ENCODE peak calls at places on chromosomes 11 and 22, in five cellular contexts. Y is pancreas; C is tibial nerve; A is CD4-positive, alpha-beta memory T cell; L is thoracic aorta. O is an unnamed sample. For H3K27me3, the result is how much of the 10 kb centered on the place peaks cover.

GRCh38 chr11:96279421-96280290 is 63.3 kb downstream of the MAML2 start:
- DNase-seq in Y (no peak), C (no peak), A (no peak), L (no peak), O (no peak)

GRCh38 chr11:63986932-63987513 is 785 bp downstream of the OTUB1 start:
- DNase-seq in Y (no peak), C (no peak), A (no peak), L (no peak), O (no peak)

GRCh38 chr11:75558939-75559843 is 2.9 kb upstream of the SERPINH1 start:
- DNase-seq in L (no peak), Y (no peak), C (no peak), A (no peak), O (no peak)

GRCh38 chr11:69854719-69855118 is 35.5 kb upstream of the FGF3 start:
- DNase-seq in C (no peak), L (no peak), A (no peak), Y (no peak), O (no peak)

GRCh38 chr11:72576661-72577060 is 97.6 kb downstream of the PDE2A start:
- DNase-seq in L (no peak), C (no peak), A (no peak), Y (no peak), O (no peak)

GRCh38 chr22:21055880-21056319 is 10.2 kb downstream of the LRRC74B start:
- DNase-seq in C (no peak), L (no peak), A (no peak), Y (no peak), O (no peak)

GRCh38 chr11:109486129-109486528 is 64.1 kb downstream of the C11orf87 start:
- DNase-seq in C (no peak), Y (no peak), L (no peak), A (no peak), O (no peak)

GRCh38 chr11:111980062-111980461 is 42.9 kb downstream of the DIXDC1 start:
- DNase-seq in A (no peak), C (no peak), L (no peak), Y (no peak), O (no peak)

GRCh38 chr11:16825091-16825490 is 86.6 kb downstream of the C11orf58 start:
- DNase-seq in C (no peak), L (no peak), A (no peak), Y (no peak), O (no peak)

GRCh38 chr11:96275807-96276594 is 67.0 kb downstream of the MAML2 start:
- DNase-seq in C (no peak), L (no peak), A (no peak), Y (no peak), O (no peak)

GRCh38 chr22:29477919-29478318 is 2.1 kb upstream of the NEFH start:
- DNase-seq in A (no peak), C (no peak), Y (no peak), L (no peak), O (no peak)

GRCh38 chr11:102293873-102294601 is 23.2 kb upstream of the BIRC3 start:
- DNase-seq in A (peak), Y (no peak), C (no peak), L (no peak), O (peak)

GRCh38 chr11:121448431-121448941 is 3.6 kb upstream of the SORL1 start:
- DNase-seq in C (no peak), Y (no peak), L (no peak), A (no peak), O (no peak)

GRCh38 chr11:121443688-121444275 is 8.3 kb upstream of the SORL1 start:
- DNase-seq in L (no peak), A (no peak), Y (no peak), C (no peak), O (no peak)

GRCh38 chr11:121446752-121447156 is 5.4 kb upstream of the SORL1 start:
- DNase-seq in L (no peak), A (no peak), Y (no peak), C (no peak), O (no peak)

GRCh38 chr11:121444508-121444907 is 7.6 kb upstream of the SORL1 start:
- DNase-seq in A (no peak), Y (no peak), L (no peak), C (no peak), O (no peak)

GRCh38 chr11:121445071-121445768 is 6.9 kb upstream of the SORL1 start:
- DNase-seq in A (no peak), L (no peak), Y (no peak), C (no peak), O (no peak)
- H3K4me3 ChIP-seq in A (no peak), L (no peak), Y (no peak), C (no peak), O (peak)

GRCh38 chr22:19175026-19175601 is 3.4 kb downstream of the SLC25A1 start:
- DNase-seq in L (no peak), A (no peak), Y (peak), C (no peak), O (no peak)

GRCh38 chr22:19176175-19176630 is 2.3 kb downstream of the SLC25A1 start:
- DNase-seq in Y (no peak), A (no peak), L (no peak), C (no peak), O (no peak)

GRCh38 chr22:19176732-19177131 is 1.8 kb downstream of the SLC25A1 start:
- DNase-seq in Y (no peak), A (no peak), C (no peak), L (no peak), O (no peak)

GRCh38 chr22:19174106-19175025 is 4.2 kb downstream of the SLC25A1 start:
- DNase-seq in L (no peak), A (no peak), C (peak), Y (peak), O (no peak)

GRCh38 chr22:19175602-19176174 is 2.8 kb downstream of the SLC25A1 start:
- DNase-seq in A (no peak), C (no peak), L (no peak), Y (no peak), O (no peak)
- H3K27ac ChIP-seq in A (no peak), C (no peak), L (no peak), Y (no peak), O (peak)

DNA sequence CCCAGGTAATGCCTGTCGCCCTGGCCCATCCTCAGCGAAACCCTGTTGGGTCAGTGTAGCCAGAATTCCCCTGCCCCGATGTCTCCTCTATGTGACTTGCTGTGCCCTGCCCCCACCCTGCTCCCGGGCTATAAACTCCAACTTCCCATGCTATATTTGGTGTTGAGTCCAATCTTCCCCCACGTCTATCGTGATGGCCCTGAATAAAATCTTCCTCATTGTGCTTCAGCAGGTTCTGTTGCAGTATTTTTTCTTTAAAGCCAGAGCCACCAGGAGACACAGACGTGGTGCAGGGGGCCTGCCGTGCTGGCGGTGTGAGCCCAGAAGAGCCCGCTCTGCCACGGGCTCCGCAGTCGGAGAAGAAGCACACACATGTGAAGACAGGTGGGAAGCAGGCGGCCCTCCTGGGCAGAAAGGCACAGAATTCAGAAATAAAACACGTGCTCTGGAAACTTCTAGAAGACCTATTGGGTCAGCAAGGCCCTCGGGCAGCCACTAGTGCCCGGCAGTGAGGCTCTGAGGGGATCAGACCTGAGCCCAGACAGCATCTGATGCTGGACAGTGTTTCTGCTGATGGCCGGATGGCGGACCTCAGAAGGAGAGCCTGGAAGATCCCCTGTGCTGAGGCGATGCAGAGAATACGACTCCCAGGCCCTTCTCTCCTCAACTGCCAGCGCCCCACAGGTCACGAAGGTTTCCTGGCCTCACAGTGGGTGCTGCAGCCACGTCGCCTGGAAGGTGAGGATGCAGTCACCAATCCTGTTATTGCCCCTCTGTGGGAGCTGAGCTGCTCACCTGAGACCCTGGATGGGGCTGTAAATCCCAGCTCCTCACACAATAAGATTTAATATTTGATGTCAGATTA is 501.9 kb downstream of the BRD1 start:
- DNase-seq in A (no peak), L (no peak), C (no peak), Y (peak), O (no peak)
- H3K27me3 ChIP-seq in A (under half), L (under half), C (under half), Y (under half), O (under half)

GRCh38 chr11:120608061-120608460 is 96.5 kb downstream of the GRIK4 start:
- DNase-seq in L (no peak), A (no peak), Y (no peak), C (no peak), O (no peak)
- H3K4me3 ChIP-seq in L (no peak), A (no peak), Y (no peak), C (no peak), O (no peak)

GRCh38 chr11:3781423-3781822 is 15.9 kb downstream of the NUP98 start:
- DNase-seq in A (no peak), C (no peak), Y (no peak), L (no peak), O (no peak)

GRCh38 chr11:3786781-3787428 is 10.4 kb downstream of the NUP98 start:
- DNase-seq in A (no peak), C (no peak), Y (no peak), L (no peak), O (no peak)

DNA sequence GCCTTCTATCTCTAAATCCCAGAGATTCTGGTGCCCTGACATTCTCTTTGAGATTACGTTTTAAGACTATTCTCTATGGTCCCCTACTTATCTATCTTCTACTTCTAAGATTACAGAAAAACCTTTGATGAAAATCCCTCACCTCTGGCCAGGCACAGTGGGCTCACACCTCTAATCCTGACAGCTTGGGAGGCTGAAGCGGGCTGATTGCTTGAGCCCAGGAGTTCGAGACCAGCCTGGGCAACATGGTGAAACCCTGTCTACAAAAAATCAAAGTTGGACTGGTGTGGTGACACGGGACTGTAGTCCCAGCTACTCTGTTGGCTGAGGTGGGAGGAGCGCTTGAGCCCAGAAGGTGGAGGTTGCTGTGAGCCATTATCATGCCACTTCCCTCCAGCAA is 14.4 kb downstream of the NUP98 start:
- DNase-seq in Y (no peak), L (no peak), C (no peak), A (no peak), O (no peak)
- H3K27ac ChIP-seq in Y (no peak), L (no peak), C (no peak), A (no peak), O (no peak)

GRCh38 chr11:1636291-1636950 is 6.8 kb downstream of the KRTAP5-5 start:
- DNase-seq in C (no peak), A (no peak), Y (peak), L (no peak), O (no peak)
- H3K27me3 ChIP-seq in C (under half), A (under half), Y (under half), L (under half), O (under half)